ENCODE peak calls at places on chromosomes 6 and 20, in ten cellular contexts. One of them, this sample, is unnamed.

GRCh38 chr6:52973013-52973412 is 22.1 kb downstream of the GSTA4 start:
- DNase-seq in PC-9: no peak
- DNase-seq in adrenal gland: no peak
- DNase-seq in AG04450: no peak
- DNase-seq in CD8-positive, alpha-beta T cell: no peak
- DNase-seq in spleen: no peak
- DNase-seq in foreskin keratinocyte: no peak
- DNase-seq in heart left ventricle: no peak
- DNase-seq in A549: no peak
- DNase-seq in mesendoderm: no peak
- DNase-seq in this sample: no peak

GRCh38 chr20:47493175-47493953 is 8.3 kb upstream of the NCOA3 start:
- DNase-seq in PC-9: peak
- DNase-seq in adrenal gland: peak
- DNase-seq in AG04450: no peak
- DNase-seq in CD8-positive, alpha-beta T cell: no peak
- DNase-seq in spleen: peak
- DNase-seq in foreskin keratinocyte: peak
- DNase-seq in heart left ventricle: peak
- DNase-seq in A549: peak
- DNase-seq in mesendoderm: no peak
- DNase-seq in this sample: peak

GRCh38 chr6:112311950-112312547 is 35.1 kb upstream of the RFPL4B start:
- DNase-seq in PC-9: no peak
- DNase-seq in adrenal gland: no peak
- DNase-seq in AG04450: no peak
- DNase-seq in CD8-positive, alpha-beta T cell: no peak
- DNase-seq in spleen: no peak
- DNase-seq in foreskin keratinocyte: no peak
- DNase-seq in heart left ventricle: no peak
- DNase-seq in A549: no peak
- DNase-seq in mesendoderm: peak
- DNase-seq in this sample: no peak

GRCh38 chr6:137051790-137052472 is 7.2 kb upstream of the IL20RA start:
- DNase-seq in PC-9: no peak
- DNase-seq in adrenal gland: no peak
- DNase-seq in AG04450: no peak
- DNase-seq in CD8-positive, alpha-beta T cell: no peak
- DNase-seq in spleen: no peak
- DNase-seq in foreskin keratinocyte: no peak
- DNase-seq in heart left ventricle: peak
- DNase-seq in A549: no peak
- DNase-seq in mesendoderm: no peak
- DNase-seq in this sample: no peak

GRCh38 chr6:21634582-21634981 is 41.0 kb downstream of the SOX4 start:
- DNase-seq in PC-9: no peak
- DNase-seq in adrenal gland: no peak
- DNase-seq in AG04450: peak
- DNase-seq in CD8-positive, alpha-beta T cell: no peak
- DNase-seq in spleen: no peak
- DNase-seq in foreskin keratinocyte: peak
- DNase-seq in heart left ventricle: no peak
- DNase-seq in A549: peak
- DNase-seq in mesendoderm: no peak
- DNase-seq in this sample: no peak

GRCh38 chr6:64683682-64684081 is 1023.3 kb downstream of the EYS start:
- DNase-seq in PC-9: peak
- DNase-seq in adrenal gland: no peak
- DNase-seq in AG04450: no peak
- DNase-seq in CD8-positive, alpha-beta T cell: no peak
- DNase-seq in spleen: no peak
- DNase-seq in foreskin keratinocyte: no peak
- DNase-seq in heart left ventricle: peak
- DNase-seq in A549: no peak
- DNase-seq in mesendoderm: peak
- DNase-seq in this sample: no peak

GRCh38 chr6:125983246-125983945 is 2.9 kb upstream of the TRMT11 start:
- DNase-seq in PC-9: no peak
- DNase-seq in adrenal gland: no peak
- DNase-seq in AG04450: no peak
- DNase-seq in CD8-positive, alpha-beta T cell: no peak
- DNase-seq in spleen: no peak
- DNase-seq in foreskin keratinocyte: peak
- DNase-seq in heart left ventricle: no peak
- DNase-seq in A549: peak
- DNase-seq in mesendoderm: no peak
- DNase-seq in this sample: no peak

GRCh38 chr20:25499031-25499430 is 86.3 kb downstream of the NINL start:
- DNase-seq in PC-9: no peak
- DNase-seq in adrenal gland: no peak
- DNase-seq in AG04450: no peak
- DNase-seq in CD8-positive, alpha-beta T cell: no peak
- DNase-seq in spleen: no peak
- DNase-seq in foreskin keratinocyte: no peak
- DNase-seq in heart left ventricle: no peak
- DNase-seq in A549: no peak
- DNase-seq in mesendoderm: no peak
- DNase-seq in this sample: no peak

GRCh38 chr6:55902796-55903195 is 27.4 kb upstream of the BMP5 start:
- DNase-seq in PC-9: no peak
- DNase-seq in adrenal gland: no peak
- DNase-seq in AG04450: peak
- DNase-seq in CD8-positive, alpha-beta T cell: no peak
- DNase-seq in spleen: no peak
- DNase-seq in foreskin keratinocyte: no peak
- DNase-seq in heart left ventricle: no peak
- DNase-seq in A549: no peak
- DNase-seq in mesendoderm: no peak
- DNase-seq in this sample: no peak

GRCh38 chr20:21513181-21513663 is 642 bp downstream of the NKX2-2 start:
- DNase-seq in PC-9: no peak
- DNase-seq in adrenal gland: no peak
- DNase-seq in AG04450: no peak
- DNase-seq in CD8-positive, alpha-beta T cell: no peak
- DNase-seq in spleen: no peak
- DNase-seq in foreskin keratinocyte: no peak
- DNase-seq in heart left ventricle: no peak
- DNase-seq in A549: no peak
- DNase-seq in mesendoderm: peak
- DNase-seq in this sample: no peak

GRCh38 chr6:148118303-148118702 is 224.3 kb upstream of the SASH1 start:
- DNase-seq in PC-9: no peak
- DNase-seq in adrenal gland: no peak
- DNase-seq in AG04450: no peak
- DNase-seq in CD8-positive, alpha-beta T cell: no peak
- DNase-seq in spleen: no peak
- DNase-seq in foreskin keratinocyte: no peak
- DNase-seq in heart left ventricle: no peak
- DNase-seq in A549: no peak
- DNase-seq in mesendoderm: no peak
- DNase-seq in this sample: no peak

GRCh38 chr20:50013976-50014375 is 31.2 kb downstream of the SNAI1 start:
- DNase-seq in PC-9: no peak
- DNase-seq in adrenal gland: no peak
- DNase-seq in AG04450: no peak
- DNase-seq in CD8-positive, alpha-beta T cell: no peak
- DNase-seq in spleen: no peak
- DNase-seq in foreskin keratinocyte: no peak
- DNase-seq in heart left ventricle: no peak
- DNase-seq in A549: no peak
- DNase-seq in mesendoderm: no peak
- DNase-seq in this sample: no peak

GRCh38 chr20:50015636-50015992 is 32.8 kb downstream of the SNAI1 start:
- DNase-seq in PC-9: no peak
- DNase-seq in adrenal gland: no peak
- DNase-seq in AG04450: no peak
- DNase-seq in CD8-positive, alpha-beta T cell: no peak
- DNase-seq in spleen: no peak
- DNase-seq in foreskin keratinocyte: no peak
- DNase-seq in heart left ventricle: no peak
- DNase-seq in A549: no peak
- DNase-seq in mesendoderm: peak
- DNase-seq in this sample: no peak

GRCh38 chr20:50009521-50010454 is 27.0 kb downstream of the SNAI1 start:
- DNase-seq in PC-9: no peak
- DNase-seq in adrenal gland: no peak
- DNase-seq in AG04450: no peak
- DNase-seq in CD8-positive, alpha-beta T cell: no peak
- DNase-seq in spleen: no peak
- DNase-seq in foreskin keratinocyte: no peak
- DNase-seq in heart left ventricle: no peak
- DNase-seq in A549: no peak
- DNase-seq in mesendoderm: no peak
- DNase-seq in this sample: no peak

GRCh38 chr20:50014570-50015562 is 32.1 kb downstream of the SNAI1 start:
- DNase-seq in PC-9: no peak
- DNase-seq in adrenal gland: no peak
- DNase-seq in AG04450: no peak
- DNase-seq in CD8-positive, alpha-beta T cell: no peak
- DNase-seq in spleen: no peak
- DNase-seq in foreskin keratinocyte: no peak
- DNase-seq in heart left ventricle: no peak
- DNase-seq in A549: no peak
- DNase-seq in mesendoderm: peak
- DNase-seq in this sample: no peak

GRCh38 chr20:50012282-50013263 is 29.8 kb downstream of the SNAI1 start:
- DNase-seq in PC-9: no peak
- DNase-seq in adrenal gland: no peak
- DNase-seq in AG04450: no peak
- DNase-seq in CD8-positive, alpha-beta T cell: no peak
- DNase-seq in spleen: no peak
- DNase-seq in foreskin keratinocyte: no peak
- DNase-seq in heart left ventricle: no peak
- DNase-seq in A549: no peak
- DNase-seq in mesendoderm: peak
- DNase-seq in this sample: peak
- H3K27ac ChIP-seq in PC-9: no peak
- H3K27ac ChIP-seq in adrenal gland: no peak
- H3K27ac ChIP-seq in AG04450: no peak
- H3K27ac ChIP-seq in CD8-positive, alpha-beta T cell: no peak
- H3K27ac ChIP-seq in spleen: peak
- H3K27ac ChIP-seq in foreskin keratinocyte: no peak
- H3K27ac ChIP-seq in heart left ventricle: no peak
- H3K27ac ChIP-seq in A549: peak
- H3K27ac ChIP-seq in mesendoderm: peak
- H3K27ac ChIP-seq in this sample: no peak

DNA sequence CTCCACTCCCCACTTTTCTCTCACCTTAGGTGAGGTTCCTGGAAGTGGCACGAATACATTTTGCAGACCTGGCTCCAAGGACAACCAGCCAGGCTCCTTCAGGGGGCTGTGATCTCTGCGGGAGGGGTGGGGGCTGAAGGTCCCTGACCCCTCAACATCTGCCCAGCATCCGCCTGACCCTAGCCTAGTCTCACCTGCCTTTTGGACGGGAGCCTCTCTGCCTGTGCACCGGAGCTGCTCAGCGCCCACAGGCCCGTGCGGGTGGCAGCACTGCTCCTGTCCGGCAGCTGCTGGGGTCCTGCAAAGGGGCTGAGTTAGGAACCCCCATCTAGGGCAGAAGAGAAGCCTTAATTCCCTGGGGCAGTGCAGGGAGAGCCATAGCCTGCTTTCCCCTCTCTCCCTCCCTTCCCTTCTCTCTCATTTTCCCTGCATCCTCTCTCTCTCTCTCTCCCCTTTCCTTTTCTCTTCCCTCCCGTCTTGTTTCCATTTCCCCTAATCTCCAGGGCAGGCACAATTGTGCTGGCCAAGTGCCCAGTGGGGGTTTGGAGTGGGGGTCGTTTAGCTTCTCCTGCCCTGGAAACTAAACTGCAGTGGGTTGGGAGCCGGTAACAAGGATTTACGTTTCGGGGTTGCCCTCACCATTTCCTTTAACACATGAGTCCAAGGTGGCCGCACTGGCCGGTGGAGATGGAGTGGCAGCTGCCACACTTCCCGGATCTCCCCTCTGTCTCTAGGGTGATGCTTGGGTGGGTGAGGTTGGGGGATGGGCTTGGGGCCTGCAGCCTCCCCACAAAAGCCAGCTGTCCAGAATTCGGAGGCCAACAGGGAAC is 54.1 kb downstream of the CTCFL start:
- DNase-seq in PC-9: no peak
- DNase-seq in adrenal gland: no peak
- DNase-seq in AG04450: no peak
- DNase-seq in CD8-positive, alpha-beta T cell: no peak
- DNase-seq in spleen: peak
- DNase-seq in foreskin keratinocyte: no peak
- DNase-seq in heart left ventricle: no peak
- DNase-seq in A549: no peak
- DNase-seq in mesendoderm: no peak
- DNase-seq in this sample: peak
- H3K27ac ChIP-seq in PC-9: no peak
- H3K27ac ChIP-seq in adrenal gland: no peak
- H3K27ac ChIP-seq in AG04450: no peak
- H3K27ac ChIP-seq in CD8-positive, alpha-beta T cell: no peak
- H3K27ac ChIP-seq in spleen: no peak
- H3K27ac ChIP-seq in foreskin keratinocyte: no peak
- H3K27ac ChIP-seq in heart left ventricle: no peak
- H3K27ac ChIP-seq in A549: no peak
- H3K27ac ChIP-seq in mesendoderm: no peak
- H3K27ac ChIP-seq in this sample: no peak

DNA sequence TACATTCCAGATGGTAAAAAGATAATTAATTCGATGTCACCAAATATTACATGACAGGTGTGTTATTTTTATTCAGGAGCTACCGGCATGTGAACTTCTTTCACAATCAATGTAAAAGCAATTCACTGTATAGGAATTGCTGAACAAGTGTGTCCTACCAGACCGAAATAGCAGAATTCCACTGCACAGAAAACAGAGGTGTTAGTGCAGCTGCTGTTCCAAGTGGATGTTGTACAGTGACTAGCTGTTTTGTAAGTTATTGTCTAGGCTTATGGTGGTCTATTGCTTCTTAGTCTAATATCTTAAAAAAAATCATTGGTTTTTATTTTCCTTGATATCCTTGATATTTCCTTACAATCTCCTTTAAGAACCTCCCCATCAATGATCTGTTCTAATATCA is 107.4 kb downstream of the COL19A1 start:
- DNase-seq in PC-9: no peak
- DNase-seq in adrenal gland: no peak
- DNase-seq in AG04450: no peak
- DNase-seq in CD8-positive, alpha-beta T cell: no peak
- DNase-seq in spleen: no peak
- DNase-seq in foreskin keratinocyte: no peak
- DNase-seq in heart left ventricle: no peak
- DNase-seq in A549: no peak
- DNase-seq in mesendoderm: no peak
- DNase-seq in this sample: no peak
- H3K27ac ChIP-seq in PC-9: no peak
- H3K27ac ChIP-seq in adrenal gland: no peak
- H3K27ac ChIP-seq in AG04450: no peak
- H3K27ac ChIP-seq in CD8-positive, alpha-beta T cell: no peak
- H3K27ac ChIP-seq in spleen: no peak
- H3K27ac ChIP-seq in foreskin keratinocyte: no peak
- H3K27ac ChIP-seq in heart left ventricle: no peak
- H3K27ac ChIP-seq in A549: no peak
- H3K27ac ChIP-seq in mesendoderm: no peak
- H3K27ac ChIP-seq in this sample: no peak

DNA sequence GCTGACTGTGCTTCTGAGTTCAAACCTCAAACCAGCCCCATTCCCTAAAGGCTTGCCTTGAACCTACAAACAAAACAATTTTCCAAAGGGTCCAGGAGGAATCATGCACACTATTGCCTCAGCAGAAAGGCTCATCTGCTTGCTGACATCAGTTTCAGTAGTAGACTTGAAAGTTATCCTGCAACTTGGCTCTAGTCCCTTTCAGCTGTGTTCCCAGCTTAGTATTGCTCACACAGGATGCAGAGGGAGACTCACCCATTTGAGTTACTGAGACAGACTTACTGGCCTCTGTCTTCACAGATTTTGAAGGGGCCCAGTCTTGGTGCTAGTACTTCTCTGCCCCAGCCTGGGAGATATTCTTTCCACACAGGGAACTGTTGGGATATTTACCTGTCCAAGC is 38.5 kb upstream of the TFB1M start:
- DNase-seq in PC-9: no peak
- DNase-seq in adrenal gland: no peak
- DNase-seq in AG04450: peak
- DNase-seq in CD8-positive, alpha-beta T cell: no peak
- DNase-seq in spleen: no peak
- DNase-seq in foreskin keratinocyte: peak
- DNase-seq in heart left ventricle: no peak
- DNase-seq in A549: no peak
- DNase-seq in mesendoderm: no peak
- DNase-seq in this sample: no peak
- H3K27ac ChIP-seq in PC-9: no peak
- H3K27ac ChIP-seq in adrenal gland: no peak
- H3K27ac ChIP-seq in AG04450: no peak
- H3K27ac ChIP-seq in CD8-positive, alpha-beta T cell: no peak
- H3K27ac ChIP-seq in spleen: no peak
- H3K27ac ChIP-seq in foreskin keratinocyte: no peak
- H3K27ac ChIP-seq in heart left ventricle: no peak
- H3K27ac ChIP-seq in A549: no peak
- H3K27ac ChIP-seq in mesendoderm: no peak
- H3K27ac ChIP-seq in this sample: no peak